ENCODE peak calls at places on chromosomes 13 and 19, in six cellular contexts. T, C, G, V, E and X are unnamed samples.

GRCh38 chr19:39941615-39942507 is 7.4 kb upstream of the FCGBP start:
- DNase-seq in T (peak), C (no peak), G (no peak), V (peak), E (no peak), X (peak)

GRCh38 chr19:6730153-6730804 is 7.1 kb downstream of the GPR108 start:
- DNase-seq in T (peak), C (peak), G (peak), V (no peak), E (peak), X (no peak)

GRCh38 chr13:29547135-29547534 is 48.4 kb downstream of the SLC7A1 start:
- DNase-seq in T (no peak), C (no peak), G (no peak), V (no peak), E (no peak), X (no peak)

GRCh38 chr19:2294377-2295335 is 12.7 kb upstream of the PEAK3 start:
- DNase-seq in T (no peak), C (no peak), G (no peak), V (no peak), E (peak), X (no peak)

GRCh38 chr19:7862413-7862951 is 11.7 kb downstream of the PRR36 start:
- DNase-seq in T (peak), C (peak), G (peak), V (peak), E (peak), X (no peak)

GRCh38 chr19:41799444-41800000 is 3.1 kb downstream of the CEACAM3 start:
- DNase-seq in T (no peak), C (no peak), G (no peak), V (no peak), E (no peak), X (peak)

GRCh38 chr19:39481229-39481545 is 549 bp downstream of the TIMM50 start:
- DNase-seq in T (no peak), C (no peak), G (no peak), V (peak), E (no peak), X (no peak)

GRCh38 chr19:15934332-15935078 is at the start of gene CYP4F11:
- DNase-seq in T (no peak), C (no peak), G (peak), V (no peak), E (peak), X (peak)

GRCh38 chr13:50277906-50278305 is 262.7 kb downstream of the KCNRG start:
- DNase-seq in T (no peak), C (no peak), G (no peak), V (no peak), E (no peak), X (no peak)

GRCh38 chr13:28953714-28954113 is 133.6 kb downstream of the MTUS2 start:
- DNase-seq in T (no peak), C (no peak), G (no peak), V (no peak), E (no peak), X (no peak)

GRCh38 chr13:40672310-40673060 is 6.0 kb upstream of the FOXO1 start:
- DNase-seq in T (peak), C (no peak), G (no peak), V (peak), E (no peak), X (peak)

GRCh38 chr19:29502581-29502850 is 23.3 kb upstream of the VSTM2B start:
- DNase-seq in T (no peak), C (no peak), G (no peak), V (no peak), E (no peak), X (no peak)

GRCh38 chr13:110984392-110984791 is 69.5 kb upstream of the ANKRD10 start:
- DNase-seq in T (no peak), C (no peak), G (no peak), V (no peak), E (no peak), X (no peak)

GRCh38 chr13:93375491-93375890 is 148.9 kb downstream of the GPC6 start:
- DNase-seq in T (no peak), C (no peak), G (no peak), V (no peak), E (no peak), X (no peak)

GRCh38 chr13:112931028-112931934 is 37.7 kb upstream of the MCF2L start:
- DNase-seq in T (no peak), C (peak), G (no peak), V (peak), E (peak), X (peak)

GRCh38 chr19:2670217-2670616 is 32.3 kb downstream of the GNG7 start:
- DNase-seq in T (no peak), C (no peak), G (no peak), V (no peak), E (no peak), X (no peak)

GRCh38 chr13:111589992-111590391 is 269.6 kb downstream of the TEX29 start:
- DNase-seq in T (no peak), C (no peak), G (no peak), V (no peak), E (no peak), X (no peak)

GRCh38 chr13:40070357-40070756 is 414.9 kb downstream of the COG6 start:
- DNase-seq in T (no peak), C (no peak), G (no peak), V (no peak), E (no peak), X (no peak)

GRCh38 chr19:2694196-2694595 is 8.3 kb downstream of the GNG7 start:
- DNase-seq in T (no peak), C (no peak), G (no peak), V (no peak), E (no peak), X (no peak)

GRCh38 chr13:31722684-31723083 is 16.6 kb upstream of the RXFP2 start:
- DNase-seq in T (no peak), C (no peak), G (no peak), V (no peak), E (no peak), X (peak)